ENCODE peak calls at places on chromosomes 2 and 18, in six cellular contexts. E is cardiac fibroblast, U is uterus, J is tibial artery, N is ovary, T is cardiac muscle cell. P is an unnamed sample.
A peak's percentile ranks its signal among the peaks of the same experiment; 100 is the strongest.

GRCh38 chr2:231648579-231649174 is 56.0 kb downstream of the TEX44 start:
- DNase-seq in E (peak; percentile 56), U (peak; percentile 59), J (peak; percentile 85), N (peak; percentile 62), T (peak; percentile 57), P (peak; percentile 64)

GRCh38 chr2:121731366-121731765 is 5.3 kb downstream of the NIFK start:
- DNase-seq in E (no peak), U (no peak), J (no peak), N (no peak), T (no peak), P (no peak)

GRCh38 chr2:229235136-229235914 is 35.8 kb downstream of the PID1 start:
- DNase-seq in E (peak; percentile 34), U (peak; percentile 22), J (no peak), N (no peak), T (peak; percentile 53), P (peak; percentile 29)

GRCh38 chr2:237124820-237125219 is 39.1 kb downstream of the COPS8 start:
- DNase-seq in E (no peak), U (no peak), J (no peak), N (no peak), T (no peak), P (no peak)

GRCh38 chr2:133390151-133390550 is 178.1 kb downstream of the NCKAP5 start:
- DNase-seq in E (no peak), U (no peak), J (no peak), N (no peak), T (no peak), P (peak; percentile 47)

GRCh38 chr2:113167115-113167932 is 6.4 kb upstream of the PSD4 start:
- DNase-seq in E (no peak), U (no peak), J (peak; percentile 62), N (no peak), T (no peak), P (no peak)

GRCh38 chr2:238098854-238099708 is 1.1 kb upstream of the ESPNL start:
- DNase-seq in E (no peak), U (no peak), J (peak; percentile 43), N (no peak), T (no peak), P (no peak)

GRCh38 chr2:118893100-118893499 is 45.7 kb upstream of the EN1 start:
- DNase-seq in E (no peak), U (no peak), J (no peak), N (no peak), T (no peak), P (no peak)

GRCh38 chr18:8800445-8800844 is 95.1 kb downstream of the MTCL1 start:
- DNase-seq in E (peak; percentile 97), U (no peak), J (no peak), N (no peak), T (peak; percentile 96), P (peak; percentile 99)

GRCh38 chr2:233455491-233455890 is 101.2 kb downstream of the DGKD start:
- DNase-seq in E (no peak), U (no peak), J (peak; percentile 37), N (no peak), T (no peak), P (no peak)

GRCh38 chr2:233451950-233452349 is 97.7 kb downstream of the DGKD start:
- DNase-seq in E (no peak), U (no peak), J (no peak), N (no peak), T (no peak), P (peak; percentile 20)

GRCh38 chr2:233455006-233455405 is 100.7 kb downstream of the DGKD start:
- DNase-seq in E (no peak), U (no peak), J (peak; percentile 53), N (no peak), T (no peak), P (no peak)

GRCh38 chr2:233453916-233454315 is 99.6 kb downstream of the DGKD start:
- DNase-seq in E (no peak), U (no peak), J (no peak), N (no peak), T (no peak), P (no peak)

GRCh38 chr2:233453111-233453915 is 99.0 kb downstream of the DGKD start:
- DNase-seq in E (no peak), U (no peak), J (peak; percentile 63), N (no peak), T (no peak), P (no peak)
- H3K4me3 ChIP-seq in E (no peak overlapping the region), U (no peak overlapping the region), J (no peak overlapping the region), N (no peak overlapping the region), T (no peak overlapping the region), P (no peak overlapping the region)

GRCh38 chr18:73891572-73892421 is 255.8 kb downstream of the FBXO15 start:
- DNase-seq in E (no peak), U (no peak), J (no peak), N (no peak), T (no peak), P (no peak)
- TF ChIP-seq CTCF in E (no peak), U (no peak), J (no peak), N (no peak), T (no peak), P (peak; percentile 26)

GRCh38 chr2:55838653-55839052 is 84.9 kb downstream of the EFEMP1 start:
- DNase-seq in E (no peak), U (no peak), J (no peak), N (no peak), T (no peak), P (no peak)

GRCh38 chr2:55842009-55842408 is 81.6 kb downstream of the EFEMP1 start:
- DNase-seq in E (no peak), U (no peak), J (no peak), N (no peak), T (no peak), P (peak; percentile 84)

GRCh38 chr2:55837073-55837472 is 86.5 kb downstream of the EFEMP1 start:
- DNase-seq in E (no peak), U (no peak), J (no peak), N (no peak), T (no peak), P (no peak)

GRCh38 chr2:55840460-55840859 is 83.1 kb downstream of the EFEMP1 start:
- DNase-seq in E (no peak), U (no peak), J (no peak), N (no peak), T (no peak), P (no peak)

GRCh38 chr2:55839182-55839819 is 84.3 kb downstream of the EFEMP1 start:
- DNase-seq in E (peak; percentile 44), U (no peak), J (no peak), N (no peak), T (peak; percentile 50), P (no peak)
- H3K4me3 ChIP-seq in E (no peak overlapping the region), U (no peak overlapping the region), J (no peak overlapping the region), N (no peak overlapping the region), T (no peak overlapping the region), P (no peak overlapping the region)

DNA sequence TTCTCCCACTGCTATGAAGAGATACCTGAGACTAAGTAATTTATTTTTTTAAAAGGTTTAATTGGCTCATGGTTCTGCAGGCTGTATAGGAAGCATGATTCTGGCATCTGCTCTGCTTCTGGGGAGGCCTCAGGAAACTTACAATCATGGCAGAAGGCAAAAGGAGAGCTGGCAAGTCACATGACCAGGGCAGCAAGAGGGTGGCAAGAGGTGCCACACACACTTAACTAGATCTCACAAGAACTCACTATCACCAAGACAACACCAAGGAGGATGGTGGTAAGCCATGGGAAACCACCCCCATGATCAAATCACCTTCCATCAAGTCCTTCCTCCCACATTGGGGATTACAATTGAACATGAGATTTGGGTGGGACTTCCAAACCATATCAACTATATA is 38.3 kb downstream of the SP3 start:
- DNase-seq in E (no peak), U (no peak), J (no peak), N (no peak), T (no peak), P (no peak)
- TF ChIP-seq CTCF in E (no peak), U (no peak), J (no peak), N (no peak), T (no peak), P (no peak)

DNA sequence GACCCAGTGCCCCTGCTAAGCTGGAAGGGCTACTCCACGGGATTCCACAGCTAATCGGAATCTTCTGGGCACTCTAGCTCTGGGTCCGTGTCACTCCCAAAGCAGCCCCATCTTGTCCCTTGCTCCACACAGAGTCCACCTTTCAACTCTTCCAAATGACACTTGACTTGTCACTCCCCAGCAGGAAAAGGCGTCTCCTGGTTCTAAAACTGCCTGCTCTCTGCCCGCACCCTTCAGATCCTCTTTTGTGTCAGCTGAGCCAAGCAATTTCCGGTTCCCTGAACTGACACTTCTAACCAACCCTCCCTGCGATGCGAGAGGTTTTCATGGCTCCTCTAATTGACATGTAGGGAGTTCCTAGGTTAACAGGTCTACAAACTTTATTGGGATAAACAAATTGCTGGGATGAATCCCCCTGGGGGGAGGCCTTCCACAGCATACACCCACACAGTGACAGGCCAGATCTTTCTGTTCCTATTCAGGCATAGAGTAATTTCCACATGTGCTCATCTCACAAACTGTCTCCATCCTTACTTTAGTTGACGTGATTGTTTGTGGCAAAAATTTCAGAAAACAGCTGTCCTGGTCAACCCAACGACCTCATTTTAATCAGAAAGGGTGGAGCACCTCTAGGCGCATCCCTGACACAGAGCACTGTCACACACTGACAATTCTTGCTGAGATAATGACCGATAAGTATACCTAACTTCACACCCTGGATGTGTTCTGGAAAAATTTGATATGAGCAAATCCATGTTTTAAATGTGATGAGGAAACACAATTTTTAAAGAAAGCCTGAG is 104.9 kb downstream of the RBMS1 start:
- DNase-seq in E (peak; percentile 54), U (no peak), J (no peak), N (no peak), T (no peak), P (no peak)
- H3K4me3 ChIP-seq in E (no peak overlapping the region), U (no peak overlapping the region), J (no peak overlapping the region), N (no peak overlapping the region), T (no peak overlapping the region), P (peak overlapping the region; percentile 9)

DNA sequence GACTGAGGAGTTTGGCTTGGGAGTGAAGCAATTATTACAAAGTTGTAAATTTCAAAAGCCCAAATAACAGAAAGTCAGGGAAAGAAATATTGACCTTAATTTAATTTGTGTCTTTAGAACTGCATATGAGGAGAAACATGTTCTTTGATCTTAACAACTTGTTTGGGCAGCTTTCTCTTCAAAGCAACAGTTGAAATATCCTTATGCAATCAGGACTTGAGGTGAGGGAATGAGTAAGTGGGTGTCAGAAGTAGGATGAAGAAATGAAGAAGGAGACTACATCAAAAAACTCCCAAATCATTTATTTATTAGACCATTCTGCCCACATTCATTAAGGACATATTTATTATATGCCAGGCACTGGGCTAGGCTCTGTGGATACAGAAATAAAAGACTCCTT is 129.4 kb downstream of the GCA start:
- DNase-seq in E (no peak), U (no peak), J (no peak), N (no peak), T (no peak), P (no peak)
- TF ChIP-seq CTCF in E (no peak), U (no peak), J (no peak), N (no peak), T (no peak), P (no peak)

GRCh38 chr2:53784431-53784830 is 2.3 kb downstream of the ASB3 start:
- DNase-seq in E (no peak), U (no peak), J (no peak), N (no peak), T (peak; percentile 8), P (no peak)
- H3K4me3 ChIP-seq in E (no peak overlapping the region), U (no peak overlapping the region), J (no peak overlapping the region), N (no peak overlapping the region), T (peak overlapping the region; percentile 71), P (no peak overlapping the region)